ENCODE peak calls at places on chromosomes 2 and 18, in six cellular contexts. R is activated CD4-positive, alpha-beta T cell treated with anti-CD3 and anti-CD28 coated beads, Interleukin-2, amount 50 U/mL, for 1 hour; N is pulmonary artery endothelial cell; J is iPS-NIHi11; U is heart left ventricle; M is NCI-H2081. G is an unnamed sample.

GRCh38 chr2:231615058-231615671 is 22.5 kb downstream of the TEX44 start:
- DNase-seq in R (no peak), N (no peak), J (no peak), U (no peak), M (no peak), G (no peak)

GRCh38 chr2:219598308-219599078 is 836 bp downstream of the STK11IP start:
- DNase-seq in R (no peak), N (no peak), J (no peak), U (no peak), M (peak; percentile 32), G (no peak)

GRCh38 chr18:61464551-61465102 is 131.4 kb downstream of the CDH20 start:
- DNase-seq in R (no peak), N (no peak), J (no peak), U (no peak), M (no peak), G (no peak)

GRCh38 chr2:216119144-216119543 is 10.0 kb downstream of the XRCC5 start:
- DNase-seq in R (no peak), N (no peak), J (no peak), U (no peak), M (no peak), G (no peak)

GRCh38 chr2:184598313-184599053 is at the start of gene ZNF804A:
- DNase-seq in R (no peak), N (no peak), J (peak; percentile 70), U (peak; percentile 50), M (peak; percentile 88), G (peak; percentile 41)

GRCh38 chr2:219168526-219168925 is 1.3 kb downstream of the SLC23A3 start:
- DNase-seq in R (no peak), N (no peak), J (no peak), U (no peak), M (no peak), G (no peak)

GRCh38 chr2:18169121-18169786 is 290.8 kb downstream of the KCNS3 start:
- DNase-seq in R (no peak), N (no peak), J (no peak), U (no peak), M (no peak), G (no peak)

GRCh38 chr2:217316743-217317142 is 456.9 kb upstream of the TNP1 start:
- DNase-seq in R (no peak), N (no peak), J (no peak), U (no peak), M (no peak), G (no peak)

GRCh38 chr2:45412754-45413379 is 198.2 kb downstream of the SRBD1 start:
- DNase-seq in R (no peak), N (no peak), J (no peak), U (no peak), M (peak; percentile 31), G (no peak)

GRCh38 chr2:207044963-207045362 is 105.6 kb downstream of the CPO start:
- DNase-seq in R (no peak), N (no peak), J (no peak), U (no peak), M (no peak), G (no peak)

GRCh38 chr2:64913357-64913869 is 75.8 kb upstream of the SLC1A4 start:
- DNase-seq in R (no peak), N (no peak), J (peak; percentile 72), U (no peak), M (peak; percentile 75), G (no peak)

GRCh38 chr2:201932511-201932910 is 101.1 kb upstream of the FZD7 start:
- DNase-seq in R (no peak), N (no peak), J (no peak), U (no peak), M (peak; percentile 37), G (no peak)

GRCh38 chr18:42187611-42188378 is 232.8 kb downstream of the PIK3C3 start:
- DNase-seq in R (no peak), N (no peak), J (no peak), U (no peak), M (no peak), G (no peak)

GRCh38 chr18:9193031-9193430 is 56.5 kb downstream of the ANKRD12 start:
- DNase-seq in R (no peak), N (no peak), J (no peak), U (no peak), M (no peak), G (no peak)

GRCh38 chr2:176493221-176493825 is 224.1 kb downstream of the MTX2 start:
- DNase-seq in R (no peak), N (no peak), J (no peak), U (no peak), M (peak; percentile 24), G (no peak)

GRCh38 chr2:60312618-60313017 is 240.8 kb downstream of the BCL11A start:
- DNase-seq in R (no peak), N (no peak), J (no peak), U (no peak), M (no peak), G (no peak)

GRCh38 chr2:60552096-60552850 is 1.2 kb downstream of the BCL11A start:
- DNase-seq in R (no peak), N (no peak), J (no peak), U (no peak), M (peak; percentile 58), G (no peak)

GRCh38 chr2:38375711-38376345 is 1.2 kb downstream of the ATL2 start:
- DNase-seq in R (no peak), N (no peak), J (peak; percentile 58), U (peak; percentile 49), M (no peak), G (no peak)

GRCh38 chr2:223959688-223960087 is 2.4 kb downstream of the MRPL44 start:
- DNase-seq in R (no peak), N (no peak), J (no peak), U (no peak), M (no peak), G (peak; percentile 53)

GRCh38 chr18:25044694-25045093 is 307.3 kb downstream of the ZNF521 start:
- DNase-seq in R (no peak), N (no peak), J (no peak), U (no peak), M (no peak), G (no peak)

GRCh38 chr18:59742325-59743111 is 45.3 kb upstream of the CCBE1 start:
- DNase-seq in R (no peak), N (no peak), J (no peak), U (no peak), M (no peak), G (no peak)

G was measured in tibial nerve.